ENCODE peak calls at places on chromosomes 11 and 22, in eight cellular contexts. A, H, W, G, R, L, I and E are unnamed samples.

GRCh38 chr11:65169164-65169641 is 830 bp upstream of the SPDYC start:
- DNase-seq in A (no peak), H (no peak), W (no peak), G (no peak), R (peak; percentile 31), L (no peak), I (no peak), E (no peak)

GRCh38 chr11:134365011-134365925 is 33.5 kb downstream of the GLB1L2 start:
- DNase-seq in A (peak; percentile 35), H (no peak), W (no peak), G (no peak), R (peak; percentile 69), L (no peak), I (no peak), E (no peak)

GRCh38 chr11:33713162-33713913 is 12.7 kb upstream of the C11orf91 start:
- DNase-seq in A (no peak), H (no peak), W (no peak), G (no peak), R (no peak), L (no peak), I (no peak), E (no peak)

GRCh38 chr11:75271730-75272129 is 31.2 kb downstream of the TPBGL start:
- DNase-seq in A (no peak), H (no peak), W (no peak), G (no peak), R (peak; percentile 58), L (no peak), I (no peak), E (no peak)

GRCh38 chr11:2775083-2775625 is 75.4 kb upstream of the KCNQ1OT1 start:
- DNase-seq in A (peak; percentile 28), H (no peak), W (no peak), G (peak; percentile 5), R (peak; percentile 53), L (no peak), I (no peak), E (no peak)

GRCh38 chr11:104946907-104947306 is 21.5 kb downstream of the CASP4 start:
- DNase-seq in A (no peak), H (peak; percentile 42), W (peak; percentile 3), G (no peak), R (no peak), L (peak; percentile 45), I (peak; percentile 62), E (no peak)

GRCh38 chr22:41305646-41306045 is 4.3 kb downstream of the ZC3H7B start:
- DNase-seq in A (no peak), H (no peak), W (no peak), G (no peak), R (no peak), L (peak; percentile 24), I (peak; percentile 27), E (no peak)

GRCh38 chr11:70559516-70559915 is 161.2 kb downstream of the CTTN start:
- DNase-seq in A (no peak), H (no peak), W (no peak), G (no peak), R (no peak), L (no peak), I (no peak), E (no peak)

GRCh38 chr22:45207981-45208664 is 32.6 kb downstream of the KIAA0930 start:
- DNase-seq in A (peak; percentile 19), H (no peak), W (peak; percentile 34), G (no peak), R (peak; percentile 69), L (no peak), I (peak; percentile 65), E (no peak)

GRCh38 chr22:31650391-31650790 is 11.6 kb downstream of the PISD start:
- DNase-seq in A (no peak), H (no peak), W (no peak), G (no peak), R (no peak), L (no peak), I (peak; percentile 74), E (peak; percentile 72)

GRCh38 chr11:933002-933820 is 7.5 kb downstream of the AP2A2 start:
- DNase-seq in A (no peak), H (no peak), W (peak; percentile 39), G (no peak), R (no peak), L (no peak), I (peak; percentile 32), E (no peak)

GRCh38 chr22:31350410-31350863 is 4.3 kb upstream of the PATZ1 start:
- DNase-seq in A (no peak), H (no peak), W (peak; percentile 74), G (no peak), R (no peak), L (peak; percentile 34), I (peak; percentile 18), E (no peak)

GRCh38 chr22:19559324-19559811 is 35.2 kb upstream of the CLDN5 start:
- DNase-seq in A (no peak), H (no peak), W (peak; percentile 70), G (no peak), R (no peak), L (no peak), I (no peak), E (no peak)

GRCh38 chr22:33971561-33971961 is 51.3 kb upstream of the LARGE1 start:
- DNase-seq in A (no peak), H (peak; percentile 56), W (no peak), G (no peak), R (no peak), L (no peak), I (no peak), E (no peak)

GRCh38 chr11:131695889-131696429 is 325.5 kb downstream of the NTM start:
- DNase-seq in A (no peak), H (no peak), W (no peak), G (no peak), R (no peak), L (no peak), I (no peak), E (no peak)

GRCh38 chr11:134676516-134677287 is 264.7 kb upstream of the B3GAT1 start:
- DNase-seq in A (no peak), H (no peak), W (no peak), G (no peak), R (peak; percentile 38), L (no peak), I (no peak), E (no peak)

DNA sequence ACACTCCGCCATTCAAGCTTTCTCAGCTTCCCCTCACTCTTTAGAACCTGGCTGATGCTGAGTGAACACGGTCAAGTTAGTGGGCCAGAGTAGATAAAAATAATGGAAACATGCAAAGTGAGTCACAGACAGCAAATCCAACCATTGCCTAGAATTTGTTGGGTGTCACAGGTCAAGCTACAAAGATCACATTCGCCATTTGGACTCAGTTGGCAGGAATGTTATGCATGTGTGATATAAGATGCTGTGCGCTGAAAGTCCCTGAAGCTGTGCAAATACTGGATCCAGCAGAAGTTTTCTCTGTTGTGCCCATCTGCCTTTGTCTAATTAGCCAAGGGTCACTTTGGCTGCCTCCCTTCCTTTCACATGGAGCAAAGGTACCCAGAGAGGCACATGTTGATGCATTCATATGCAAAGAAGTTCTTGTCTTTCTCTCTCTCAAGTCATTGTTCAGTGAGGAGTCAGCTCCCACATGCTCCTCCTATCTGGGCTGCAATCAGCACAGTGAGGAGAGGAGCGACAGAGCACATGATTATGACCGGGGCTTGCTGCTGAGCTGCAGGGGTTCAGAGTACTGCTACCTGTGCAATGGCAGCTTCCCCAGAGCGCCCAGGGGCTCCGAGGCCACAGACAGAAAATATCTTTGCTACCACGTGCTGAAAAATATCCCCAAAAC is 39.7 kb downstream of the FLI1 start:
- DNase-seq in A (no peak), H (no peak), W (peak; percentile 80), G (no peak), R (no peak), L (no peak), I (peak; percentile 14), E (no peak)
- H3K4me3 ChIP-seq in A (no peak overlapping the region), H (peak overlapping the region; percentile 7), W (no peak overlapping the region), G (no peak overlapping the region), R (no peak overlapping the region), L (no peak overlapping the region), I (no peak overlapping the region), E (no peak overlapping the region)

GRCh38 chr11:19367051-19367709 is 126.4 kb upstream of the E2F8 start:
- DNase-seq in A (no peak), H (peak; percentile 68), W (no peak), G (no peak), R (no peak), L (no peak), I (peak; percentile 44), E (no peak)

GRCh38 chr11:19370100-19370861 is 129.5 kb upstream of the E2F8 start:
- DNase-seq in A (no peak), H (peak; percentile 81), W (no peak), G (no peak), R (no peak), L (no peak), I (peak; percentile 67), E (no peak)

GRCh38 chr11:19368726-19369364 is 128.1 kb upstream of the E2F8 start:
- DNase-seq in A (no peak), H (no peak), W (no peak), G (no peak), R (no peak), L (no peak), I (peak; percentile 51), E (peak; percentile 47)

GRCh38 chr11:19365743-19366410 is 125.1 kb upstream of the E2F8 start:
- DNase-seq in A (no peak), H (no peak), W (no peak), G (no peak), R (no peak), L (no peak), I (no peak), E (no peak)
- H3K4me3 ChIP-seq in A (no peak overlapping the region), H (no peak overlapping the region), W (no peak overlapping the region), G (no peak overlapping the region), R (no peak overlapping the region), L (no peak overlapping the region), I (no peak overlapping the region), E (no peak overlapping the region)

GRCh38 chr22:50620861-50621490 is 7.0 kb downstream of the ARSA start:
- DNase-seq in A (peak; percentile 48), H (no peak), W (no peak), G (no peak), R (peak; percentile 88), L (no peak), I (no peak), E (no peak)
- H3K4me3 ChIP-seq in A (peak overlapping the region; percentile 32), H (peak overlapping the region; percentile 23), W (no peak overlapping the region), G (peak overlapping the region; percentile 38), R (peak overlapping the region; percentile 31), L (peak overlapping the region; percentile 43), I (no peak overlapping the region), E (no peak overlapping the region)

DNA sequence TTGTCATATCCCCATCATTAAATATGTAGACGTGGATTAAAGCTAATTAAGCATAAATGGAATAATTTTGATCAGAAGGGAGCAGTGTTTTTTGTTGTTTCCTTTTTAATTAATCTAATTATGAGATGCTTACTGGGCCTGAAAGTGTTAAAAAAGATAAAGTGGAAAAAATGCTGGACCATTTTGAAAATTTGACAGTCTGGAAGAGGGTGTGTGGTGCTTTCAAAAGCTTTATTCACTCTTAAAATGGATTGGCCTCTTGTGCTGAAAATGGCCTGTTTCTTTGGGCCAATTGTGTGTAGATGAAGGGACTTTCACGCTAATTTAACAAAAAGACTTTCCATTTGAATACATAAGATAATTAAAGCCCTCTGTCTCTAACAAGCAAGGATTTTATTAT is 1.8 kb downstream of the TNRC6B start:
- DNase-seq in A (no peak), H (no peak), W (no peak), G (no peak), R (no peak), L (no peak), I (no peak), E (no peak)
- H3K4me3 ChIP-seq in A (no peak overlapping the region), H (peak overlapping the region; percentile 66), W (peak overlapping the region; percentile 58), G (peak overlapping the region; percentile 62), R (peak overlapping the region; percentile 77), L (peak overlapping the region; percentile 88), I (peak overlapping the region; percentile 91), E (peak overlapping the region; percentile 49)